ENCODE peak calls at places on chromosomes 6 and 20, in five cellular contexts. R is stimulated activated naive CD8-positive, alpha-beta T cell treated with anti-CD3 and anti-CD28 coated beads, Interleukin-15, amount 100 ng/mL, for 72 hours; C is ELR; L is CMK; X is AG10803. T is an unnamed sample.

GRCh38 chr6:54059683-54060082 is 51.6 kb upstream of the MLIP start:
- DNase-seq in L (no peak), X (no peak), R (no peak), C (peak; percentile 21), T (no peak)

GRCh38 chr6:144899161-144899560 is 614.0 kb downstream of the UTRN start:
- DNase-seq in R (no peak), L (no peak), X (peak; percentile 95), C (peak; percentile 63), T (no peak)

GRCh38 chr6:55774542-55775318 is 100.7 kb downstream of the BMP5 start:
- DNase-seq in C (no peak), X (no peak), R (no peak), L (no peak), T (no peak)

GRCh38 chr6:24064106-24064505 is 61.9 kb upstream of the NRSN1 start:
- DNase-seq in C (peak; percentile 2), X (no peak), L (peak; percentile 3), R (no peak), T (peak; percentile 45)

GRCh38 chr6:52365871-52366540 is 4.1 kb downstream of the PAQR8 start:
- DNase-seq in X (peak; percentile 35), C (no peak), R (no peak), L (no peak), T (no peak)

GRCh38 chr6:134175532-134176282 is 123.3 kb upstream of the SLC2A12 start:
- DNase-seq in R (peak; percentile 22), X (peak; percentile 71), L (no peak), C (peak; percentile 83), T (no peak)

GRCh38 chr6:155970878-155971702 is 515.5 kb upstream of the NOX3 start:
- DNase-seq in R (no peak), L (no peak), C (no peak), X (no peak), T (no peak)

GRCh38 chr20:50304501-50304856 is 113.8 kb downstream of the CEBPB start:
- DNase-seq in X (peak; percentile 97), C (no peak), R (no peak), L (no peak), T (no peak)

GRCh38 chr6:111952821-111953535 is 79.7 kb upstream of the FYN start:
- DNase-seq in R (no peak), C (peak; percentile 38), L (no peak), X (peak; percentile 87), T (no peak)

GRCh38 chr6:157984165-157984564 is 2.5 kb downstream of the SYNJ2 start:
- DNase-seq in C (no peak), L (no peak), R (no peak), X (no peak), T (no peak)

GRCh38 chr6:170221052-170221752 is 69.7 kb downstream of the DLL1 start:
- DNase-seq in X (no peak), R (peak; percentile 17), C (no peak), L (no peak), T (no peak)

GRCh38 chr20:62063601-62063980 is 2.1 kb downstream of the TAF4 start:
- DNase-seq in C (peak; percentile 15), X (peak; percentile 8), L (no peak), R (no peak), T (no peak)

GRCh38 chr20:58173930-58174707 is 54.3 kb downstream of the ANKRD60 start:
- DNase-seq in L (no peak), C (no peak), X (peak; percentile 28), R (no peak), T (no peak)

GRCh38 chr20:6750438-6750837 is 17.0 kb upstream of the BMP2 start:
- DNase-seq in X (no peak), C (no peak), L (no peak), R (no peak), T (no peak)

GRCh38 chr6:16773376-16773775 is 12.1 kb upstream of the ATXN1 start:
- DNase-seq in C (no peak), X (no peak), L (no peak), R (no peak), T (no peak)